ENCODE peak calls at places on chromosomes 3 and 15, in four cellular contexts. B, R, H and Q are unnamed samples.

GRCh38 chr3:20503394-20504082 is 317.5 kb upstream of the SGO1 start:
- DNase-seq in B (no peak), R (no peak), H (no peak), Q (no peak)

GRCh38 chr3:40307176-40307575 is 2.3 kb upstream of the EIF1B start:
- DNase-seq in B (no peak), R (no peak), H (peak), Q (no peak)

GRCh38 chr3:84885199-84885882 is 73.4 kb upstream of the CADM2 start:
- DNase-seq in B (no peak), R (no peak), H (no peak), Q (no peak)

GRCh38 chr15:39704684-39705083 is 78.0 kb downstream of the FSIP1 start:
- DNase-seq in B (peak), R (no peak), H (peak), Q (no peak)

GRCh38 chr15:43253431-43254403 is 13.0 kb downstream of the TGM5 start:
- DNase-seq in B (peak), R (no peak), H (peak), Q (no peak)

GRCh38 chr15:88759872-88760271 is 43.4 kb upstream of the ACAN start:
- DNase-seq in B (no peak), R (no peak), H (no peak), Q (no peak)

GRCh38 chr3:177141899-177142651 is 55.2 kb downstream of the TBL1XR1 start:
- DNase-seq in B (no peak), R (no peak), H (no peak), Q (no peak)

GRCh38 chr3:194109192-194109863 is 26.6 kb upstream of the HES1 start:
- DNase-seq in B (peak), R (no peak), H (no peak), Q (no peak)

GRCh38 chr15:24772709-24773373 is 97.3 kb downstream of the NPAP1 start:
- DNase-seq in B (peak), R (peak), H (peak), Q (peak)

GRCh38 chr3:48631516-48632448 is 3.5 kb downstream of the SLC26A6 start:
- DNase-seq in B (no peak), R (no peak), H (no peak), Q (no peak)

GRCh38 chr3:186841637-186842036 is 873 bp upstream of the ADIPOQ start:
- DNase-seq in B (no peak), R (no peak), H (no peak), Q (no peak)

GRCh38 chr15:60480149-60480548 is 1.2 kb upstream of the ICE2 start:
- DNase-seq in B (no peak), R (no peak), H (no peak), Q (no peak)

GRCh38 chr15:64314456-64314855 is 41.5 kb downstream of the CSNK1G1 start:
- DNase-seq in B (no peak), R (no peak), H (peak), Q (no peak)

GRCh38 chr15:59232476-59232875 is 25.8 kb downstream of the LDHAL6B start:
- DNase-seq in B (peak), R (no peak), H (peak), Q (no peak)

GRCh38 chr15:73927476-73928240 is 1.4 kb downstream of the LOXL1 start:
- DNase-seq in B (no peak), R (peak), H (peak), Q (no peak)

GRCh38 chr15:39145854-39146253 is 435.0 kb upstream of the THBS1 start:
- DNase-seq in B (no peak), R (no peak), H (peak), Q (no peak)

GRCh38 chr3:52831500-52832301 is 1.2 kb upstream of the ITIH4 start:
- DNase-seq in B (peak), R (no peak), H (peak), Q (no peak)

GRCh38 chr3:58260261-58260731 is 22.7 kb downstream of the ABHD6 start:
- DNase-seq in B (peak), R (no peak), H (peak), Q (no peak)

GRCh38 chr3:46006646-46007045 is 11.0 kb upstream of the FYCO1 start:
- DNase-seq in B (peak), R (no peak), H (peak), Q (no peak)

GRCh38 chr15:67063689-67064606 is 1.5 kb upstream of the SMAD3 start:
- DNase-seq in B (peak), R (peak), H (peak), Q (peak)
- H3K14ac ChIP-seq in B (no peak), R (no peak), H (no peak), Q (no peak)

GRCh38 chr15:31304736-31305365 is 21.8 kb upstream of the KLF13 start:
- DNase-seq in B (peak), R (no peak), H (no peak), Q (no peak)
- H3K18ac ChIP-seq in B (no peak), R (no peak), H (no peak), Q (peak)

GRCh38 chr3:64354956-64355355 is 129.7 kb upstream of the PRICKLE2 start:
- DNase-seq in B (peak), R (no peak), H (no peak), Q (no peak)
- H3K14ac ChIP-seq in B (no peak), R (no peak), H (peak), Q (no peak)

GRCh38 chr3:171457263-171458055 is 2.7 kb downstream of the TNIK start:
- DNase-seq in B (peak), R (no peak), H (no peak), Q (no peak)
- H3K18ac ChIP-seq in B (no peak), R (no peak), H (no peak), Q (peak)